ENCODE peak calls at places on chromosomes 13 and 19, in five cellular contexts. W, I, L, T and E are unnamed samples.

GRCh38 chr13:66860868-66861447 is 369.2 kb downstream of the PCDH9 start:
- DNase-seq in W (no peak), I (no peak), L (no peak), T (no peak), E (no peak)

GRCh38 chr13:93765056-93765455 is 538.4 kb downstream of the GPC6 start:
- DNase-seq in W (no peak), I (no peak), L (no peak), T (no peak), E (no peak)

GRCh38 chr13:45396548-45397095 is 21.6 kb downstream of the SLC25A30 start:
- DNase-seq in W (no peak), I (no peak), L (no peak), T (no peak), E (no peak)

GRCh38 chr13:96544965-96545364 is 449.3 kb downstream of the OXGR1 start:
- DNase-seq in W (no peak), I (no peak), L (no peak), T (no peak), E (no peak)

GRCh38 chr13:72808917-72809500 is 27.1 kb downstream of the PIBF1 start:
- DNase-seq in W (peak), I (no peak), L (no peak), T (peak), E (no peak)

GRCh38 chr13:44293908-44294735 is 79.5 kb upstream of the SERP2 start:
- DNase-seq in W (no peak), I (no peak), L (no peak), T (no peak), E (no peak)

GRCh38 chr19:11659612-11660011 is 62.3 kb downstream of the ZNF627 start:
- DNase-seq in W (peak), I (no peak), L (no peak), T (no peak), E (no peak)

GRCh38 chr13:93270769-93271753 is 44.5 kb downstream of the GPC6 start:
- DNase-seq in W (no peak), I (no peak), L (no peak), T (no peak), E (no peak)

GRCh38 chr13:60583911-60584753 is 187.1 kb downstream of the TDRD3 start:
- DNase-seq in W (no peak), I (no peak), L (no peak), T (no peak), E (no peak)

GRCh38 chr19:51327066-51327985 is 14.6 kb downstream of the VSIG10L start:
- DNase-seq in W (peak), I (no peak), L (no peak), T (peak), E (peak)

GRCh38 chr19:42216653-42217521 is 590 bp downstream of the DEDD2 start:
- DNase-seq in W (no peak), I (no peak), L (peak), T (peak), E (peak)

GRCh38 chr19:13974073-13974472 is 21.8 kb downstream of the DCAF15 start:
- DNase-seq in W (peak), I (no peak), L (no peak), T (peak), E (peak)

GRCh38 chr13:81017525-81018152 is 676.7 kb upstream of the SPRY2 start:
- DNase-seq in W (peak), I (no peak), L (no peak), T (peak), E (no peak)

GRCh38 chr19:51713319-51714285 is 10.2 kb downstream of the HAS1 start:
- DNase-seq in W (no peak), I (no peak), L (no peak), T (no peak), E (no peak)

GRCh38 chr13:80259159-80259558 is 81.8 kb downstream of the SPRY2 start:
- DNase-seq in W (no peak), I (no peak), L (no peak), T (no peak), E (no peak)

GRCh38 chr19:7870571-7871279 is 3.5 kb downstream of the PRR36 start:
- DNase-seq in W (peak), I (no peak), L (no peak), T (peak), E (peak)

GRCh38 chr13:75469087-75469486 is 12.9 kb downstream of the TBC1D4 start:
- DNase-seq in W (no peak), I (no peak), L (no peak), T (peak), E (no peak)

GRCh38 chr19:7488736-7489353 is at the start of gene PEX11G:
- DNase-seq in W (peak), I (peak), L (peak), T (peak), E (peak)

GRCh38 chr19:39497850-39498261 is 891 bp upstream of the DLL3 start:
- DNase-seq in W (no peak), I (peak), L (peak), T (peak), E (peak)

GRCh38 chr19:1644070-1644469 is 8.3 kb downstream of the TCF3 start:
- DNase-seq in W (no peak), I (no peak), L (no peak), T (no peak), E (no peak)

GRCh38 chr19:56341948-56342347 is 27.3 kb upstream of the ZSCAN5A start:
- DNase-seq in W (no peak), I (no peak), L (no peak), T (no peak), E (no peak)

GRCh38 chr19:47369923-47370625 is 21.0 kb downstream of the DHX34 start:
- DNase-seq in W (no peak), I (no peak), L (no peak), T (no peak), E (no peak)

GRCh38 chr13:35961002-35961401 is 170.2 kb downstream of the DCLK1 start:
- DNase-seq in W (no peak), I (no peak), L (no peak), T (no peak), E (no peak)

GRCh38 chr13:40340368-40341085 is 325.9 kb downstream of the FOXO1 start:
- DNase-seq in W (no peak), I (no peak), L (no peak), T (no peak), E (no peak)

GRCh38 chr13:93066187-93066586 is 160.4 kb upstream of the GPC6 start:
- DNase-seq in W (no peak), I (no peak), L (no peak), T (no peak), E (no peak)

GRCh38 chr13:97114696-97115095 is 107.4 kb upstream of the MBNL2 start:
- DNase-seq in W (no peak), I (no peak), L (peak), T (no peak), E (no peak)

GRCh38 chr19:4372630-4373367 is 27.5 kb downstream of the SH3GL1 start:
- DNase-seq in W (no peak), I (no peak), L (no peak), T (no peak), E (no peak)

GRCh38 chr19:4691383-4691782 is 21.2 kb upstream of the MYDGF start:
- DNase-seq in W (no peak), I (no peak), L (no peak), T (no peak), E (no peak)

GRCh38 chr13:50208826-50209335 is 193.6 kb downstream of the KCNRG start:
- DNase-seq in W (no peak), I (no peak), L (peak), T (peak), E (peak)

GRCh38 chr13:28408235-28408848 is 86.6 kb downstream of the FLT1 start:
- DNase-seq in W (no peak), I (no peak), L (no peak), T (peak), E (peak)

GRCh38 chr13:99895428-99895998 is 76.1 kb downstream of the ZIC5 start:
- DNase-seq in W (no peak), I (no peak), L (no peak), T (no peak), E (no peak)

GRCh38 chr19:18122860-18123795 is 25.6 kb downstream of the MAST3 start:
- DNase-seq in W (no peak), I (no peak), L (no peak), T (no peak), E (no peak)

GRCh38 chr13:114261328-114261965 is 20.0 kb upstream of the UPF3A start:
- DNase-seq in W (no peak), I (no peak), L (no peak), T (no peak), E (no peak)

GRCh38 chr19:32322541-32322940 is 22.9 kb upstream of the ZNF507 start:
- DNase-seq in W (no peak), I (no peak), L (no peak), T (no peak), E (no peak)

GRCh38 chr13:106376411-106377112 is 158.9 kb downstream of the EFNB2 start:
- DNase-seq in W (peak), I (no peak), L (no peak), T (peak), E (no peak)

GRCh38 chr13:21885714-21886224 is 214.9 kb downstream of the FGF9 start:
- DNase-seq in W (no peak), I (no peak), L (no peak), T (no peak), E (no peak)